ENCODE peak calls at places on chromosomes 12 and 14, in ten cellular contexts. C is testis, I is right lobe of liver, N is fibroblast of lung, S is keratinocyte, X is GM23338, L is stomach, Y is cardiac muscle cell, O is IMR-90, P is suprapubic skin. U is an unnamed sample.

GRCh38 chr14:103886304-103887169 is 39.2 kb upstream of the PPP1R13B start:
- DNase-seq in S (no peak), O (no peak), N (no peak), L (no peak), I (no peak), C (peak; percentile 34), Y (peak; percentile 52), X (peak; percentile 80), P (no peak), U (no peak)

GRCh38 chr12:77947746-77948145 is 117.1 kb downstream of the NAV3 start:
- DNase-seq in S (no peak), X (no peak), I (no peak), L (no peak), P (no peak), O (no peak), Y (no peak), N (peak; percentile 38), C (no peak), U (no peak)

GRCh38 chr14:104128981-104129380 is 9.4 kb upstream of the KIF26A start:
- DNase-seq in S (no peak), C (no peak), L (no peak), P (no peak), N (no peak), Y (no peak), O (no peak), I (no peak), X (no peak), U (no peak)

GRCh38 chr14:97644365-97644764 is 847.2 kb downstream of the VRK1 start:
- DNase-seq in P (no peak), I (no peak), N (no peak), L (no peak), O (no peak), Y (no peak), C (no peak), S (no peak), X (no peak), U (no peak)

GRCh38 chr14:89320381-89321000 is 96.5 kb downstream of the FOXN3 start:
- DNase-seq in N (peak; percentile 52), P (no peak), L (no peak), O (peak; percentile 32), C (no peak), S (no peak), I (no peak), Y (peak; percentile 32), X (no peak), U (no peak)

GRCh38 chr12:19967001-19967400 is 401.3 kb upstream of the PDE3A start:
- DNase-seq in C (no peak), P (no peak), S (no peak), Y (no peak), N (peak; percentile 82), I (no peak), X (no peak), L (no peak), O (no peak), U (no peak)

GRCh38 chr14:94098359-94098758 is 12.2 kb upstream of the IFI27 start:
- DNase-seq in O (no peak), N (no peak), C (no peak), S (no peak), P (no peak), L (no peak), I (no peak), X (no peak), Y (peak; percentile 68), U (no peak)

GRCh38 chr12:6383572-6384498 is at the start of gene LTBR:
- DNase-seq in P (peak; percentile 98), O (peak; percentile 90), C (peak; percentile 92), I (peak; percentile 99), N (peak; percentile 82), L (peak; percentile 97), S (no peak), Y (peak; percentile 99), X (peak; percentile 83), U (peak; percentile 97)

GRCh38 chr12:102957339-102958050 is at the start of gene ASCL1:
- DNase-seq in N (peak; percentile 33), I (no peak), Y (peak; percentile 43), S (no peak), P (no peak), X (peak; percentile 74), O (peak; percentile 10), C (peak; percentile 32), L (no peak), U (no peak)

GRCh38 chr12:27083861-27084271 is 1.5 kb upstream of the C12orf71 start:
- DNase-seq in N (peak; percentile 64), I (no peak), Y (peak; percentile 77), P (no peak), L (no peak), X (peak; percentile 74), O (peak; percentile 71), S (no peak), C (no peak), U (no peak)
- H3K4me3 ChIP-seq in N (peak overlapping the region; percentile 0), I (no peak overlapping the region), Y (no peak overlapping the region), P (no peak overlapping the region), L (no peak overlapping the region), X (no peak overlapping the region), O (peak overlapping the region; percentile 20), S (no peak overlapping the region), C (no peak overlapping the region), U (no peak overlapping the region)

GRCh38 chr14:25049559-25050493 is at the start of gene STXBP6:
- DNase-seq in O (peak; percentile 65), X (peak; percentile 81), S (no peak), L (peak; percentile 77), C (peak; percentile 80), P (peak; percentile 80), N (peak; percentile 78), I (peak; percentile 73), Y (peak; percentile 78), U (peak; percentile 86)

GRCh38 chr14:25046301-25046943 is 3.5 kb downstream of the STXBP6 start:
- DNase-seq in N (no peak), S (no peak), O (peak; percentile 26), P (no peak), C (no peak), Y (no peak), X (no peak), I (no peak), L (no peak), U (no peak)

GRCh38 chr14:25050494-25051170 is 685 bp upstream of the STXBP6 start:
- DNase-seq in C (no peak), N (peak; percentile 88), I (no peak), O (peak; percentile 82), P (no peak), S (no peak), Y (peak; percentile 83), X (peak; percentile 59), L (no peak), U (peak; percentile 36)

GRCh38 chr14:25048170-25049126 is 1.5 kb downstream of the STXBP6 start:
- DNase-seq in I (no peak), N (peak; percentile 87), X (peak; percentile 30), L (peak; percentile 34), Y (peak; percentile 87), C (no peak), P (peak; percentile 68), O (peak; percentile 86), S (no peak), U (peak; percentile 76)

GRCh38 chr14:25049127-25049558 is 804 bp downstream of the STXBP6 start:
- DNase-seq in S (no peak), I (no peak), Y (peak; percentile 16), O (no peak), P (peak; percentile 67), X (peak; percentile 45), C (no peak), N (peak; percentile 24), L (no peak), U (peak; percentile 49)
- H3K4me3 ChIP-seq in S (peak overlapping the region; percentile 70), I (peak overlapping the region; percentile 62), Y (peak overlapping the region; percentile 45), O (peak overlapping the region; percentile 84), P (peak overlapping the region; percentile 65), X (peak overlapping the region; percentile 66), C (peak overlapping the region; percentile 54), N (peak overlapping the region; percentile 66), L (peak overlapping the region; percentile 85), U (peak overlapping the region; percentile 72)

DNA sequence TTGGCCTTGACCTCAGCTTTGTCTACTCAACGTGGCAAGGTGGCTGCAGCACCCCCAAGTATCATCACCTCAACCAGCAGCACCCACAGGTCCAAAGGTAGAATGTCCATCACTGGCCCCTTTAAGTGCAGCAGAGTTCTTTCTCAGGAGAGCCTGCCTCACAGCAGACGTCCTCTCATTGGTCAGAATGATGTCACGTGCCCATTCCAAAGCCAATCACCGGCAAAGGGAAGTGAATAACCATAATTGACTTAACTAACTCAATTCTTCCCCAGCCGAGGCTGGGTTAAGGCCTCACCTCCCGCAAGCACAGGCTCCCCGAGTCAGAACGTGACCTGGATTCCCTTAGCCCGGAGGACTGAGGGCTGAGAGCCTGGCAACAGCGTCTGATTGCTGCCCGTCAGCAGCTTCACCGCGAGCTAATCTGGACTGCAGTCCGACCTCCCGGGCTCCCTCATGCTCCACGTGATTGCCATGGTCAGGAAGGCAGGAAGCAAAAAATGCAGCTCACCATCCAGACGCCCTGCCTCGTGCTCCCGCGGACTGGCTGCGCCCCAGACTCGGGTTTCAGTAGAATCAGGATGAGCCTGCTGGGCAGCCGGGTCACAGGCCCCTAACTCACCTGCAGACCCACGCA is 92.1 kb upstream of the FZD10 start:
- DNase-seq in L (no peak), P (no peak), S (no peak), I (no peak), O (no peak), Y (no peak), N (no peak), C (peak; percentile 84), X (no peak), U (peak; percentile 18)
- H3K4me3 ChIP-seq in L (no peak overlapping the region), P (peak overlapping the region; percentile 2), S (no peak overlapping the region), I (no peak overlapping the region), O (no peak overlapping the region), Y (no peak overlapping the region), N (no peak overlapping the region), C (peak overlapping the region; percentile 40), X (no peak overlapping the region), U (no peak overlapping the region)

GRCh38 chr14:69610020-69610858 is 1.2 kb upstream of the SUSD6 start:
- DNase-seq in C (no peak), I (no peak), Y (no peak), X (no peak), P (no peak), N (no peak), O (no peak), S (no peak), L (no peak), U (peak; percentile 6)

GRCh38 chr14:69610859-69611263 is 535 bp upstream of the SUSD6 start:
- DNase-seq in P (no peak), Y (no peak), X (peak; percentile 44), S (no peak), N (no peak), I (no peak), L (no peak), C (no peak), O (no peak), U (peak; percentile 52)

GRCh38 chr14:69606258-69606657 is 5.1 kb upstream of the SUSD6 start:
- DNase-seq in P (no peak), I (peak; percentile 93), Y (peak; percentile 36), N (no peak), X (no peak), L (no peak), S (no peak), C (no peak), O (no peak), U (no peak)

GRCh38 chr14:69606816-69607215 is 4.6 kb upstream of the SUSD6 start:
- DNase-seq in O (no peak), N (no peak), Y (no peak), L (no peak), S (no peak), X (no peak), I (no peak), C (no peak), P (no peak), U (no peak)

DNA sequence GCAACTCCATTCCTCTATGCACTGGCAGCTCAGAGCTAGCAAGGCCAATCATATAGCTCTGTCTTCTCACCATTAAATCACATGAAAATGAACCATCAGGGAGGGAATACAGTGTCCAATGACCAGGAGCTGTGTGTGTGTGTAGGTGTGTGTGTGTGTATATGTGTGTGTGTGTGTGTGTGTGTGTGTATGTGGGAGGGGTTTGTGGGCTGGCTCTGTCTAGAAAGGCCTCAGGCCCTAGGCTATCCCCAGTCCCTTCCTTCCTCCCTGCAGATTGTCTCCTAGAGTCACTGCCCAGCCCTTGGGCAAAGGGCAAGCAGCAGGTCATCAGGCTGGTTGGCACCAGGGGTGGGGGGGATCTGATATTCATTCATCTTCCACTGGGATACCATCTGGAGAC is 5.6 kb upstream of the SUSD6 start:
- DNase-seq in X (no peak), P (no peak), I (no peak), S (no peak), Y (no peak), N (no peak), C (no peak), O (no peak), L (no peak), U (no peak)
- H3K4me3 ChIP-seq in X (no peak overlapping the region), P (no peak overlapping the region), I (no peak overlapping the region), S (no peak overlapping the region), Y (no peak overlapping the region), N (no peak overlapping the region), C (no peak overlapping the region), O (no peak overlapping the region), L (no peak overlapping the region), U (no peak overlapping the region)